ENCODE peak calls at places on chromosomes 2 and 18, in ten cellular contexts. E, M, Y, L, J, F, Z, N, Q and H are unnamed samples.

GRCh38 chr2:151946856-151947523 is 118.8 kb upstream of the ARL5A start:
- DNase-seq in E (peak; percentile 40), M (peak; percentile 10), Y (peak; percentile 39), L (peak; percentile 55), J (peak; percentile 47), F (no peak), Z (peak; percentile 24), N (peak; percentile 78), Q (no peak), H (peak; percentile 52)

GRCh38 chr2:129673881-129674513 is 305.5 kb upstream of the RAB6C start:
- DNase-seq in E (no peak), M (no peak), Y (no peak), L (no peak), J (no peak), F (no peak), Z (no peak), N (no peak), Q (no peak), H (no peak)

GRCh38 chr2:27356056-27356381 is 545 bp downstream of the GTF3C2 start:
- DNase-seq in E (peak; percentile 45), M (peak; percentile 61), Y (peak; percentile 62), L (no peak), J (no peak), F (no peak), Z (peak; percentile 49), N (peak; percentile 74), Q (no peak), H (no peak)

GRCh38 chr2:55175254-55176093 is 56.6 kb downstream of the CLHC1 start:
- DNase-seq in E (no peak), M (peak; percentile 71), Y (peak; percentile 86), L (peak; percentile 77), J (peak; percentile 50), F (no peak), Z (no peak), N (peak; percentile 45), Q (peak; percentile 54), H (no peak)

GRCh38 chr18:79952457-79952995 is 1.1 kb upstream of the SLC66A2 start:
- DNase-seq in E (no peak), M (no peak), Y (no peak), L (no peak), J (no peak), F (no peak), Z (no peak), N (no peak), Q (no peak), H (no peak)

GRCh38 chr18:59502222-59502898 is 143.3 kb upstream of the LMAN1 start:
- DNase-seq in E (no peak), M (peak; percentile 91), Y (peak; percentile 95), L (no peak), J (no peak), F (no peak), Z (peak; percentile 90), N (no peak), Q (peak; percentile 76), H (no peak)

GRCh38 chr18:50240083-50240563 is 26.2 kb downstream of the CFAP53 start:
- DNase-seq in E (no peak), M (no peak), Y (no peak), L (no peak), J (no peak), F (no peak), Z (no peak), N (no peak), Q (no peak), H (peak; percentile 8)

GRCh38 chr2:23404426-23404825 is 19.4 kb downstream of the KLHL29 start:
- DNase-seq in E (peak; percentile 44), M (peak; percentile 84), Y (peak; percentile 87), L (peak; percentile 74), J (peak; percentile 73), F (no peak), Z (peak; percentile 77), N (peak; percentile 31), Q (peak; percentile 28), H (peak; percentile 25)

GRCh38 chr2:3179626-3180025 is 198.0 kb downstream of the EIPR1 start:
- DNase-seq in E (no peak), M (no peak), Y (no peak), L (no peak), J (no peak), F (no peak), Z (no peak), N (no peak), Q (no peak), H (no peak)

GRCh38 chr2:3180082-3180908 is 197.3 kb downstream of the EIPR1 start:
- DNase-seq in E (no peak), M (no peak), Y (no peak), L (no peak), J (peak; percentile 18), F (no peak), Z (no peak), N (no peak), Q (no peak), H (no peak)

GRCh38 chr2:3178206-3179031 is 199.2 kb downstream of the EIPR1 start:
- DNase-seq in E (no peak), M (no peak), Y (no peak), L (no peak), J (no peak), F (no peak), Z (no peak), N (no peak), Q (no peak), H (no peak)

GRCh38 chr2:3181416-3182010 is 196.1 kb downstream of the EIPR1 start:
- DNase-seq in E (no peak), M (no peak), Y (no peak), L (no peak), J (no peak), F (no peak), Z (no peak), N (no peak), Q (no peak), H (no peak)

DNA sequence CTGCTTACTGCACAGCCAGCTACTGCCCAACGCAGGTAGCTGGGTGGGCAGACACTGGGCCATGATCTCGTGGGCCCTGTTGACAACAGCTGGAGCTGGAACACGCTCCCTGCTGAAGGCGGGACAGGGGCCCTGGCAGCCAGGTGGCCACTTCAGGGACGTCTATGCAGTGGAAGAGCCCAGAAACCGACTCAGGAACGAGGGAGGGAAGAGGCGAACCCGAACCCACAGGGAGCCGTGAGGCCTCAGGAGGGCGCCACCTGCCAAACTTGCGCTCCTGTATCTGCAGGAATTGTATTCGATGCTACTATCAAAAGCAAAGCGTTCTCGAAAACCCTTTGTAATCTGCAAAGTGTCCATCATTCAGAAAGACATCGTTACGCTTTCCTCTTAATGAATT is 198.4 kb downstream of the EIPR1 start:
- DNase-seq in E (peak; percentile 43), M (no peak), Y (no peak), L (peak; percentile 32), J (no peak), F (no peak), Z (no peak), N (peak; percentile 45), Q (no peak), H (peak; percentile 47)
- TF ChIP-seq CTCF in E (no peak), M (no peak), Y (peak; percentile 37), L (peak; percentile 73), J (peak; percentile 32), F (no peak), Z (peak; percentile 40), N (peak; percentile 61), Q (peak; percentile 9), H (peak; percentile 45)

DNA sequence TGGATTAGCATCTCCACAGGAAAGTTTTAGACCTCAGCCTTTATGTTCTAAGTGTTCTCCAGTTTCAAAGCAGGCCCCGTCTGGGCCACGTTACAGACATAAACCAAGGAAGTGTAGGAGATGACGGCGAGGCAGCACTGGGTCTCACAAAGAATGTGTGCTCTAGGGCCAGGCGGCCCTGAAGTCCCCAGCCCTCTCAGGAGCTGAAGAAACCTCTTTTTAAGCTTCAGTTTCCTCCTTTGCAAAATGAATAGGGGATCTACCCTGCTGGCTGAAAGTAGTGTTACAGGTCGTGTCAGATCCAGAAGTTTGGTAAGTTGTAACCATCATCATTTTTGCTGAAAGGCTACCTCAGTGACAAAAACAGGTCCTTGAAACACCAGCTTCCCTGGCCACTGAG is 81.7 kb downstream of the SPRED2 start:
- DNase-seq in E (no peak), M (no peak), Y (peak; percentile 43), L (peak; percentile 83), J (peak; percentile 58), F (no peak), Z (no peak), N (peak; percentile 39), Q (no peak), H (peak; percentile 12)
- TF ChIP-seq CTCF in E (peak; percentile 64), M (peak; percentile 44), Y (peak; percentile 56), L (peak; percentile 74), J (peak; percentile 44), F (no peak), Z (peak; percentile 51), N (peak; percentile 37), Q (peak; percentile 35), H (peak; percentile 9)

DNA sequence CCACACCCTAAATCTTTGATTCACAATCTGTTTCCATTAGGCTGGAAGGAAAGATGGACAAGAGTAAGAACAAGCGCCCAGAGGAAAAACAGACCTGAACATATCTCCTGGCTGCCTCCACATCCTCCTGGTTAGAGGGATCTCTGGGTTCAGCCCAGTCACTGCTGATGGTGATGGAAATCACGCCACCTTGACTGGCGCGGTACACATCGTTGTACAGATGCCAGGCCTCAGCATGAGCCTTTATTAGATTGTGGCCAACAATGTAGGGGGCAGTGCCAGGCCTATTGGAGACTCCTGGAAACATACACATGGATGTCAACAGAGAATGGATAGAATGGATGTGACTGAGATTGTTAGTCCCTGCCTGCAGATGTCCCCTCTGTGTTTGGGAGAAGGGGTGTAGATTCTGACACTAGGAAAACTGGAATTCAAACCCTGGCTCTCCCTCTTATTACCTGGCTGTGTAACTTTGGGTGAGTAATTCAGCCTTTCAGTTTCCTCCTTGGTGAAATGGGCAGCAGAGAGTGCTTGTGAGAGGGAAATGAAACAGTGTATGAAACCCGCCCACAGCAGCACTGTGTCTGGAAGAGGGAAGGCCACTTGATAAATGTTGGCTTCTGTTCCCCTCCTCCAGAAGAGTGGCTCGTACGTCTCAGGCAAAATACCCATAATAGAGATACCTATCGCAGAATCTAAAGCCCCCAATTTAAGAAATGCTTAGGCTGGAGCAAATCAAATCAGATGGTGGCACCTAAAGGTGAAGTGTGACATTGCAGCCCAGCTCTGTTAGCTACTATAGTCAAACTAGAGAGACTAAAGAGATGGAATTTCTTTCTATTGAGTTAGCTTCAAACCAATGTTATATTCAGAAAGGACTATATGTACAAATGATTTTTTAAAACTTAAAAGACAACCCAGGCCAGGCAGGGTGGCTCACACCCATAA is 36.2 kb downstream of the LCT start:
- DNase-seq in E (no peak), M (no peak), Y (no peak), L (no peak), J (no peak), F (no peak), Z (no peak), N (no peak), Q (no peak), H (no peak)
- TF ChIP-seq CTCF in E (no peak), M (no peak), Y (no peak), L (peak; percentile 35), J (no peak), F (no peak), Z (no peak), N (no peak), Q (no peak), H (no peak)

GRCh38 chr2:119852214-119852613 is 92.5 kb downstream of the PTPN4 start:
- DNase-seq in E (no peak), M (no peak), Y (no peak), L (no peak), J (no peak), F (no peak), Z (no peak), N (peak; percentile 20), Q (no peak), H (no peak)

GRCh38 chr2:119853777-119854399 is 94.2 kb downstream of the PTPN4 start:
- DNase-seq in E (no peak), M (no peak), Y (no peak), L (no peak), J (no peak), F (no peak), Z (no peak), N (peak; percentile 42), Q (no peak), H (no peak)

GRCh38 chr2:119846021-119846420 is 86.3 kb downstream of the PTPN4 start:
- DNase-seq in E (no peak), M (no peak), Y (no peak), L (no peak), J (no peak), F (no peak), Z (no peak), N (no peak), Q (no peak), H (no peak)

GRCh38 chr2:119849838-119850565 is 90.3 kb downstream of the PTPN4 start:
- DNase-seq in E (no peak), M (no peak), Y (no peak), L (no peak), J (no peak), F (no peak), Z (no peak), N (no peak), Q (no peak), H (no peak)
- TF ChIP-seq CTCF in E (no peak), M (no peak), Y (no peak), L (no peak), J (no peak), F (no peak), Z (no peak), N (no peak), Q (no peak), H (no peak)